ENCODE peak calls at places on chromosomes 11 and 22, in seven cellular contexts. One of them, this sample, is unnamed.

GRCh38 chr11:119337581-119338317 is 2.9 kb downstream of the C1QTNF5 start:
- DNase-seq in astrocyte of the spinal cord: peak; percentile 74
- DNase-seq in astrocyte: peak; percentile 67
- DNase-seq in T follicular helper cell: no peak
- DNase-seq in prostate gland: no peak
- DNase-seq in left lung: no peak
- DNase-seq in pancreas: no peak
- DNase-seq in this sample: peak; percentile 66

GRCh38 chr11:64306876-64307622 is 1.7 kb downstream of the ESRRA start:
- DNase-seq in astrocyte: no peak
- DNase-seq in left lung: peak; percentile 81
- DNase-seq in prostate gland: no peak
- DNase-seq in astrocyte of the spinal cord: no peak
- DNase-seq in pancreas: peak; percentile 69
- DNase-seq in T follicular helper cell: no peak
- DNase-seq in this sample: peak; percentile 87

GRCh38 chr11:17979770-17980371 is 33.0 kb downstream of the SERGEF start:
- DNase-seq in astrocyte of the spinal cord: no peak
- DNase-seq in astrocyte: no peak
- DNase-seq in T follicular helper cell: peak; percentile 1
- DNase-seq in prostate gland: peak; percentile 21
- DNase-seq in pancreas: peak; percentile 37
- DNase-seq in left lung: no peak
- DNase-seq in this sample: no peak

GRCh38 chr11:6284250-6284649 is 24.6 kb downstream of the CCKBR start:
- DNase-seq in astrocyte: no peak
- DNase-seq in left lung: no peak
- DNase-seq in T follicular helper cell: no peak
- DNase-seq in astrocyte of the spinal cord: no peak
- DNase-seq in pancreas: no peak
- DNase-seq in prostate gland: no peak
- DNase-seq in this sample: no peak

GRCh38 chr11:28343304-28344233 is 235.4 kb downstream of the METTL15 start:
- DNase-seq in astrocyte: peak; percentile 88
- DNase-seq in left lung: no peak
- DNase-seq in T follicular helper cell: no peak
- DNase-seq in astrocyte of the spinal cord: peak; percentile 90
- DNase-seq in pancreas: no peak
- DNase-seq in prostate gland: no peak
- DNase-seq in this sample: no peak

GRCh38 chr11:72524711-72525110 is 90.4 kb upstream of the CLPB start:
- DNase-seq in T follicular helper cell: no peak
- DNase-seq in astrocyte of the spinal cord: no peak
- DNase-seq in left lung: no peak
- DNase-seq in prostate gland: no peak
- DNase-seq in pancreas: no peak
- DNase-seq in astrocyte: peak; percentile 54
- DNase-seq in this sample: no peak

GRCh38 chr22:48858856-48859255 is 968.8 kb downstream of the BRD1 start:
- DNase-seq in prostate gland: no peak
- DNase-seq in pancreas: no peak
- DNase-seq in T follicular helper cell: no peak
- DNase-seq in left lung: no peak
- DNase-seq in astrocyte: no peak
- DNase-seq in astrocyte of the spinal cord: no peak
- DNase-seq in this sample: no peak

GRCh38 chr22:41968601-41969000 is 642 bp upstream of the SEPTIN3 start:
- DNase-seq in astrocyte: no peak
- DNase-seq in pancreas: no peak
- DNase-seq in prostate gland: no peak
- DNase-seq in left lung: no peak
- DNase-seq in T follicular helper cell: no peak
- DNase-seq in astrocyte of the spinal cord: no peak
- DNase-seq in this sample: no peak

GRCh38 chr22:31715157-31715778 is 34.7 kb downstream of the PRR14L start:
- DNase-seq in astrocyte: no peak
- DNase-seq in left lung: no peak
- DNase-seq in T follicular helper cell: no peak
- DNase-seq in prostate gland: no peak
- DNase-seq in pancreas: no peak
- DNase-seq in astrocyte of the spinal cord: no peak
- DNase-seq in this sample: no peak

GRCh38 chr11:28981331-28981865 is 873.2 kb downstream of the METTL15 start:
- DNase-seq in prostate gland: no peak
- DNase-seq in astrocyte: peak; percentile 27
- DNase-seq in T follicular helper cell: no peak
- DNase-seq in left lung: no peak
- DNase-seq in astrocyte of the spinal cord: peak; percentile 26
- DNase-seq in pancreas: no peak
- DNase-seq in this sample: no peak

GRCh38 chr22:38016182-38017078 is 32.1 kb upstream of the SOX10 start:
- DNase-seq in pancreas: peak; percentile 66
- DNase-seq in T follicular helper cell: no peak
- DNase-seq in astrocyte: no peak
- DNase-seq in prostate gland: peak; percentile 86
- DNase-seq in left lung: no peak
- DNase-seq in astrocyte of the spinal cord: no peak
- DNase-seq in this sample: no peak

GRCh38 chr22:31049815-31050420 is 31.2 kb upstream of the SMTN start:
- DNase-seq in pancreas: no peak
- DNase-seq in T follicular helper cell: no peak
- DNase-seq in prostate gland: no peak
- DNase-seq in astrocyte: no peak
- DNase-seq in astrocyte of the spinal cord: no peak
- DNase-seq in left lung: no peak
- DNase-seq in this sample: no peak

GRCh38 chr11:30313580-30313979 is 9.3 kb upstream of the ARL14EP start:
- DNase-seq in T follicular helper cell: no peak
- DNase-seq in astrocyte: no peak
- DNase-seq in pancreas: no peak
- DNase-seq in left lung: no peak
- DNase-seq in astrocyte of the spinal cord: no peak
- DNase-seq in prostate gland: no peak
- DNase-seq in this sample: no peak

GRCh38 chr11:96925862-96926261 is 536.0 kb downstream of the JRKL start:
- DNase-seq in pancreas: no peak
- DNase-seq in astrocyte: no peak
- DNase-seq in T follicular helper cell: no peak
- DNase-seq in prostate gland: no peak
- DNase-seq in astrocyte of the spinal cord: no peak
- DNase-seq in left lung: no peak
- DNase-seq in this sample: no peak